ENCODE peak calls at places on chromosomes 13 and 19, in seven cellular contexts. N is endothelial cell of umbilical vein; U is GM03348; V is glutamatergic neuron; Z is stimulated activated CD4-positive, alpha-beta T cell treated with anti-CD3 and anti-CD28 coated beads, Interleukin-1b, Interleukin-23, amount 100 ng/mL, for 1 hour; W is ACHN; J is kidney glomerular epithelial cell. A is an unnamed sample.
A peak's percentile ranks its signal among the peaks of the same experiment; 100 is the strongest.

GRCh38 chr13:36431204-36432105 is 840 bp upstream of the CCNA1 start:
- DNase-seq in N (no peak), U (no peak), V (peak; percentile 34), Z (no peak), W (peak; percentile 12), J (no peak), A (peak; percentile 33)

GRCh38 chr13:46527237-46527636 is 25.7 kb upstream of the LRCH1 start:
- DNase-seq in N (no peak), U (no peak), V (no peak), Z (no peak), W (no peak), J (no peak), A (no peak)

GRCh38 chr13:26786651-26787295 is 26.2 kb upstream of the GPR12 start:
- DNase-seq in N (no peak), U (no peak), V (no peak), Z (no peak), W (no peak), J (no peak), A (no peak)

GRCh38 chr13:66858163-66858562 is 372.0 kb downstream of the PCDH9 start:
- DNase-seq in N (no peak), U (no peak), V (no peak), Z (no peak), W (no peak), J (no peak), A (no peak)

GRCh38 chr19:55467236-55468053 is 2.9 kb upstream of the C19orf85 start:
- DNase-seq in N (peak; percentile 38), U (peak; percentile 90), V (peak; percentile 80), Z (peak; percentile 42), W (peak; percentile 45), J (peak; percentile 44), A (no peak)

GRCh38 chr19:30406220-30406944 is 34.2 kb downstream of the ZNF536 start:
- DNase-seq in N (no peak), U (peak; percentile 80), V (no peak), Z (no peak), W (no peak), J (peak; percentile 1), A (peak; percentile 12)

GRCh38 chr19:30667746-30668145 is 295.6 kb downstream of the ZNF536 start:
- DNase-seq in N (no peak), U (no peak), V (no peak), Z (no peak), W (no peak), J (no peak), A (no peak)

GRCh38 chr13:23771966-23772365 is 117.2 kb downstream of the MIPEP start:
- DNase-seq in N (no peak), U (peak; percentile 64), V (no peak), Z (no peak), W (no peak), J (peak; percentile 33), A (no peak)

GRCh38 chr19:3346677-3347353 is 19.6 kb upstream of the NFIC start:
- DNase-seq in N (no peak), U (peak; percentile 89), V (no peak), Z (no peak), W (peak; percentile 38), J (peak; percentile 35), A (peak; percentile 59)

GRCh38 chr19:41799444-41800000 is 3.1 kb downstream of the CEACAM3 start:
- DNase-seq in N (no peak), U (no peak), V (no peak), Z (no peak), W (peak; percentile 42), J (peak; percentile 69), A (no peak)

GRCh38 chr13:35534343-35534742 is 57.9 kb upstream of the MAB21L1 start:
- DNase-seq in N (no peak), U (no peak), V (no peak), Z (no peak), W (no peak), J (no peak), A (no peak)

GRCh38 chr19:44624840-44625354 is 11.5 kb downstream of the IGSF23 start:
- DNase-seq in N (no peak), U (no peak), V (no peak), Z (no peak), W (no peak), J (no peak), A (no peak)

GRCh38 chr19:41753936-41754529 is 1.3 kb upstream of the CEACAM6 start:
- DNase-seq in N (peak; percentile 30), U (peak; percentile 33), V (peak; percentile 68), Z (peak; percentile 39), W (peak; percentile 44), J (peak; percentile 35), A (peak; percentile 85)

GRCh38 chr13:100124265-100124664 is 35.4 kb downstream of the PCCA start:
- DNase-seq in N (no peak), U (peak; percentile 22), V (no peak), Z (no peak), W (no peak), J (no peak), A (peak; percentile 90)

GRCh38 chr13:112131081-112131739 is 64.3 kb downstream of the SOX1 start:
- DNase-seq in N (no peak), U (no peak), V (no peak), Z (no peak), W (no peak), J (no peak), A (no peak)

GRCh38 chr19:47723573-47723923 is 10.3 kb downstream of the EHD2 start:
- DNase-seq in N (no peak), U (no peak), V (no peak), Z (no peak), W (peak; percentile 78), J (no peak), A (peak; percentile 62)

GRCh38 chr13:99197257-99197651 is 3.4 kb upstream of the UBAC2 start:
- DNase-seq in N (no peak), U (no peak), V (no peak), Z (no peak), W (no peak), J (no peak), A (no peak)

GRCh38 chr19:49689133-49690072 is at the start of gene ADM5:
- DNase-seq in N (peak; percentile 54), U (no peak), V (peak; percentile 78), Z (no peak), W (no peak), J (no peak), A (peak; percentile 52)

GRCh38 chr19:34364830-34365462 is at the start of gene GPI:
- DNase-seq in N (peak; percentile 28), U (peak; percentile 92), V (peak; percentile 62), Z (peak; percentile 20), W (peak; percentile 55), J (peak; percentile 19), A (peak; percentile 72)

GRCh38 chr13:110132178-110132975 is 174.6 kb downstream of the COL4A1 start:
- DNase-seq in N (no peak), U (no peak), V (peak; percentile 42), Z (no peak), W (no peak), J (no peak), A (no peak)

GRCh38 chr13:85828094-85828684 is 29.0 kb upstream of the SLITRK6 start:
- DNase-seq in N (peak; percentile 4), U (peak; percentile 36), V (no peak), Z (no peak), W (peak; percentile 22), J (peak; percentile 54), A (peak; percentile 30)

GRCh38 chr13:23022667-23023066 is 158.1 kb upstream of the SGCG start:
- DNase-seq in N (no peak), U (no peak), V (no peak), Z (no peak), W (no peak), J (no peak), A (no peak)

GRCh38 chr13:42211704-42212103 is 60.2 kb upstream of the AKAP11 start:
- DNase-seq in N (no peak), U (no peak), V (no peak), Z (no peak), W (peak; percentile 10), J (no peak), A (peak; percentile 12)

GRCh38 chr13:49421391-49421790 is 22.5 kb downstream of the CAB39L start:
- DNase-seq in N (peak; percentile 3), U (no peak), V (no peak), Z (no peak), W (peak; percentile 8), J (no peak), A (peak; percentile 45)

GRCh38 chr13:46232281-46232680 is 20.6 kb downstream of the LRRC63 start:
- DNase-seq in N (peak; percentile 40), U (peak; percentile 45), V (no peak), Z (no peak), W (no peak), J (no peak), A (no peak)

GRCh38 chr19:28239270-28239669 is 973.7 kb downstream of the UQCRFS1 start:
- DNase-seq in N (no peak), U (no peak), V (peak; percentile 69), Z (no peak), W (peak; percentile 6), J (no peak), A (peak; percentile 31)

GRCh38 chr13:73607489-73608156 is 526.6 kb downstream of the KLF12 start:
- DNase-seq in N (no peak), U (no peak), V (no peak), Z (no peak), W (no peak), J (no peak), A (no peak)

GRCh38 chr13:33352023-33352422 is 66.5 kb upstream of the STARD13 start:
- DNase-seq in N (no peak), U (no peak), V (no peak), Z (no peak), W (no peak), J (no peak), A (peak; percentile 62)

GRCh38 chr13:41133951-41134350 is 1.3 kb upstream of the KBTBD6 start:
- DNase-seq in N (no peak), U (no peak), V (no peak), Z (no peak), W (no peak), J (no peak), A (no peak)

GRCh38 chr19:45262570-45262969 is 11.5 kb downstream of the MARK4 start:
- DNase-seq in N (no peak), U (no peak), V (no peak), Z (no peak), W (no peak), J (no peak), A (no peak)

GRCh38 chr19:4660181-4660791 is 9.9 kb downstream of the MYDGF start:
- DNase-seq in N (peak; percentile 29), U (no peak), V (peak; percentile 55), Z (no peak), W (peak; percentile 39), J (no peak), A (no peak)

GRCh38 chr19:49746206-49746958 is 16.7 kb downstream of the TSKS start:
- DNase-seq in N (peak; percentile 70), U (peak; percentile 37), V (peak; percentile 25), Z (no peak), W (no peak), J (no peak), A (peak; percentile 79)

GRCh38 chr19:5585461-5586299 is 17.9 kb upstream of the TINCR start:
- DNase-seq in N (no peak), U (no peak), V (no peak), Z (no peak), W (no peak), J (no peak), A (peak; percentile 84)

GRCh38 chr19:5964816-5965565 is 12.9 kb downstream of the RANBP3 start:
- DNase-seq in N (no peak), U (no peak), V (no peak), Z (no peak), W (no peak), J (no peak), A (no peak)

A was measured in A673.